ENCODE peak calls at places on chromosomes 16 and 17, in nine cellular contexts. N, O, B, A, G, F, I, V and T are unnamed samples.

GRCh38 chr17:33939959-33940358 is 315.1 kb upstream of the CCL2 start:
- DNase-seq in N (no peak), O (no peak), B (no peak), A (peak), G (no peak), F (no peak), I (no peak), V (no peak), T (no peak)

GRCh38 chr16:3637371-3637923 is 17.0 kb upstream of the DNASE1 start:
- DNase-seq in N (no peak), O (peak), B (no peak), A (peak), G (no peak), F (no peak), I (no peak), V (peak), T (no peak)

GRCh38 chr16:50861926-50862325 is 120.0 kb downstream of the CYLD start:
- DNase-seq in N (no peak), O (peak), B (peak), A (no peak), G (no peak), F (no peak), I (peak), V (peak), T (no peak)

GRCh38 chr17:18159551-18160120 is 24.0 kb upstream of the ALKBH5 start:
- DNase-seq in N (no peak), O (no peak), B (no peak), A (no peak), G (no peak), F (no peak), I (no peak), V (no peak), T (no peak)

GRCh38 chr16:2515180-2515803 is 1.5 kb downstream of the ATP6V0C start:
- DNase-seq in N (no peak), O (no peak), B (no peak), A (peak), G (no peak), F (no peak), I (no peak), V (no peak), T (no peak)

GRCh38 chr17:9050801-9051401 is 29.6 kb downstream of the NTN1 start:
- DNase-seq in N (no peak), O (no peak), B (peak), A (no peak), G (no peak), F (no peak), I (no peak), V (no peak), T (no peak)

GRCh38 chr17:79391808-79392233 is 219.0 kb downstream of the RBFOX3 start:
- DNase-seq in N (peak), O (peak), B (peak), A (peak), G (peak), F (peak), I (no peak), V (peak), T (no peak)

GRCh38 chr17:57286372-57287105 is 30.2 kb downstream of the MSI2 start:
- DNase-seq in N (no peak), O (no peak), B (no peak), A (no peak), G (no peak), F (no peak), I (no peak), V (no peak), T (no peak)

GRCh38 chr17:67759355-67760171 is 41.8 kb downstream of the NOL11 start:
- DNase-seq in N (no peak), O (peak), B (no peak), A (no peak), G (no peak), F (peak), I (peak), V (peak), T (no peak)

GRCh38 chr17:34820922-34821321 is 140.3 kb downstream of the CCT6B start:
- DNase-seq in N (no peak), O (no peak), B (peak), A (no peak), G (no peak), F (no peak), I (no peak), V (no peak), T (no peak)

GRCh38 chr17:58082870-58083490 is at the start of gene DYNLL2:
- DNase-seq in N (peak), O (peak), B (peak), A (peak), G (peak), F (peak), I (peak), V (peak), T (peak)

GRCh38 chr17:16932611-16933010 is 39.3 kb downstream of the TNFRSF13B start:
- DNase-seq in N (no peak), O (no peak), B (no peak), A (no peak), G (no peak), F (no peak), I (no peak), V (no peak), T (no peak)

GRCh38 chr17:82536220-82537201 is 17.0 kb downstream of the FOXK2 start:
- DNase-seq in N (no peak), O (peak), B (no peak), A (peak), G (no peak), F (peak), I (no peak), V (peak), T (no peak)

GRCh38 chr17:74558882-74559519 is 8.3 kb downstream of the CD300H start:
- DNase-seq in N (no peak), O (no peak), B (no peak), A (no peak), G (no peak), F (no peak), I (no peak), V (no peak), T (no peak)

GRCh38 chr17:44006581-44007345 is 2.3 kb downstream of the NAGS start:
- DNase-seq in N (peak), O (peak), B (peak), A (peak), G (peak), F (peak), I (peak), V (peak), T (peak)

GRCh38 chr17:17191346-17191792 is 14.8 kb downstream of the PLD6 start:
- DNase-seq in N (no peak), O (peak), B (no peak), A (no peak), G (no peak), F (peak), I (peak), V (peak), T (no peak)

GRCh38 chr17:61127960-61128359 is 271.7 kb upstream of the TBX2 start:
- DNase-seq in N (no peak), O (no peak), B (no peak), A (no peak), G (no peak), F (no peak), I (no peak), V (no peak), T (no peak)

GRCh38 chr16:86573215-86573614 is 5.1 kb upstream of the FOXL1 start:
- DNase-seq in N (no peak), O (no peak), B (no peak), A (no peak), G (no peak), F (no peak), I (no peak), V (no peak), T (no peak)

GRCh38 chr16:73150790-73151189 is 102.9 kb upstream of the ZFHX3 start:
- DNase-seq in N (no peak), O (no peak), B (no peak), A (no peak), G (no peak), F (no peak), I (no peak), V (no peak), T (no peak)

GRCh38 chr17:30831257-30831656 is 509 bp upstream of the ATAD5 start:
- DNase-seq in N (no peak), O (no peak), B (peak), A (no peak), G (no peak), F (no peak), I (no peak), V (peak), T (no peak)

GRCh38 chr17:21299981-21300600 is 15.6 kb downstream of the MAP2K3 start:
- DNase-seq in N (no peak), O (no peak), B (no peak), A (no peak), G (no peak), F (no peak), I (no peak), V (no peak), T (no peak)

GRCh38 chr17:332558-333322 is 19.9 kb downstream of the RPH3AL start:
- DNase-seq in N (no peak), O (peak), B (no peak), A (no peak), G (peak), F (no peak), I (peak), V (peak), T (no peak)

GRCh38 chr17:80762076-80762475 is 217.4 kb downstream of the RPTOR start:
- DNase-seq in N (no peak), O (no peak), B (no peak), A (no peak), G (no peak), F (no peak), I (no peak), V (no peak), T (no peak)

GRCh38 chr16:75099738-75100615 is 16.6 kb downstream of the LDHD start:
- DNase-seq in N (no peak), O (no peak), B (no peak), A (no peak), G (no peak), F (no peak), I (no peak), V (no peak), T (no peak)

GRCh38 chr16:978403-978802 is 3.2 kb upstream of the SOX8 start:
- DNase-seq in N (no peak), O (no peak), B (no peak), A (no peak), G (no peak), F (no peak), I (no peak), V (no peak), T (no peak)

GRCh38 chr17:76925333-76925935 is 57.2 kb downstream of the MGAT5B start:
- DNase-seq in N (no peak), O (no peak), B (no peak), A (no peak), G (no peak), F (no peak), I (no peak), V (no peak), T (no peak)

GRCh38 chr17:46056800-46057304 is 57.8 kb downstream of the STH start:
- DNase-seq in N (no peak), O (peak), B (peak), A (no peak), G (no peak), F (no peak), I (peak), V (peak), T (no peak)

GRCh38 chr17:46770818-46771600 is 47.5 kb downstream of the WNT3 start:
- DNase-seq in N (no peak), O (peak), B (peak), A (peak), G (peak), F (peak), I (no peak), V (peak), T (no peak)

GRCh38 chr17:50845260-50846147 is 10.1 kb downstream of the WFIKKN2 start:
- DNase-seq in N (no peak), O (no peak), B (no peak), A (no peak), G (no peak), F (no peak), I (no peak), V (no peak), T (no peak)
- H3K4me3 ChIP-seq in N (no peak), O (no peak), B (no peak), A (no peak), G (no peak), F (no peak), I (no peak), V (no peak), T (no peak)

GRCh38 chr16:82630219-82630618 is 3.5 kb downstream of the CDH13 start:
- DNase-seq in N (no peak), O (no peak), B (no peak), A (no peak), G (no peak), F (no peak), I (no peak), V (no peak), T (no peak)

GRCh38 chr16:82631701-82632685 is 5.2 kb downstream of the CDH13 start:
- DNase-seq in N (no peak), O (no peak), B (peak), A (no peak), G (no peak), F (no peak), I (no peak), V (no peak), T (no peak)

GRCh38 chr16:82628741-82629140 is 2.0 kb downstream of the CDH13 start:
- DNase-seq in N (no peak), O (no peak), B (no peak), A (no peak), G (no peak), F (no peak), I (no peak), V (no peak), T (no peak)

GRCh38 chr16:82629441-82630027 is 2.8 kb downstream of the CDH13 start:
- DNase-seq in N (no peak), O (peak), B (no peak), A (no peak), G (no peak), F (no peak), I (no peak), V (peak), T (no peak)

GRCh38 chr16:82630688-82631087 is 3.9 kb downstream of the CDH13 start:
- DNase-seq in N (no peak), O (peak), B (no peak), A (no peak), G (no peak), F (no peak), I (no peak), V (peak), T (no peak)
- TF ChIP-seq CTCF in N (peak), O (peak), B (peak), A (no peak), G (peak), F (peak), I (peak), V (peak), T (no peak)

GRCh38 chr17:73268582-73269328 is 7.1 kb upstream of the CPSF4L start:
- DNase-seq in N (no peak), O (no peak), B (no peak), A (no peak), G (no peak), F (no peak), I (no peak), V (no peak), T (no peak)
- H3K4me3 ChIP-seq in N (no peak), O (no peak), B (no peak), A (no peak), G (no peak), F (no peak), I (no peak), V (no peak), T (no peak)

DNA sequence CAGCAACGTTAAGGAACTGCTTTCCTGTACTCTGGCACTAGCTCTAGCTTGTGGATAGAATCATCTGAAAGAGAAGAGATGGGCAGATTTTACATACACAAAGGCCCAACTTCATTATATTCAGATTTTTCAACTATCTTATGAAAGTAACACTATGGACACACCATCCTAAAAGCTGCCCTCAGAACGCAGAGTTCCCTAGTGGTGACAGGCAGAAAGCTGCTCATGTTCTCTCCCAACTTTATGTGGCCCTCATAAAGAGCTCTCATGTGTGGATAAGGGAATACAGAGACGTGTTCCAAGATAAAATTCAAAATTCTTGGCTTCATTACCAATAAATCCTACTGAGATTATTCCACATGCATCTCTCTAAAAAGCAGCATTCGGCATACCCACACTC is 1.5 kb downstream of the CFAP20 start:
- DNase-seq in N (no peak), O (no peak), B (no peak), A (no peak), G (no peak), F (no peak), I (no peak), V (no peak), T (no peak)
- TF ChIP-seq CTCF in N (peak), O (peak), B (no peak), A (no peak), G (no peak), F (peak), I (peak), V (peak), T (peak)

DNA sequence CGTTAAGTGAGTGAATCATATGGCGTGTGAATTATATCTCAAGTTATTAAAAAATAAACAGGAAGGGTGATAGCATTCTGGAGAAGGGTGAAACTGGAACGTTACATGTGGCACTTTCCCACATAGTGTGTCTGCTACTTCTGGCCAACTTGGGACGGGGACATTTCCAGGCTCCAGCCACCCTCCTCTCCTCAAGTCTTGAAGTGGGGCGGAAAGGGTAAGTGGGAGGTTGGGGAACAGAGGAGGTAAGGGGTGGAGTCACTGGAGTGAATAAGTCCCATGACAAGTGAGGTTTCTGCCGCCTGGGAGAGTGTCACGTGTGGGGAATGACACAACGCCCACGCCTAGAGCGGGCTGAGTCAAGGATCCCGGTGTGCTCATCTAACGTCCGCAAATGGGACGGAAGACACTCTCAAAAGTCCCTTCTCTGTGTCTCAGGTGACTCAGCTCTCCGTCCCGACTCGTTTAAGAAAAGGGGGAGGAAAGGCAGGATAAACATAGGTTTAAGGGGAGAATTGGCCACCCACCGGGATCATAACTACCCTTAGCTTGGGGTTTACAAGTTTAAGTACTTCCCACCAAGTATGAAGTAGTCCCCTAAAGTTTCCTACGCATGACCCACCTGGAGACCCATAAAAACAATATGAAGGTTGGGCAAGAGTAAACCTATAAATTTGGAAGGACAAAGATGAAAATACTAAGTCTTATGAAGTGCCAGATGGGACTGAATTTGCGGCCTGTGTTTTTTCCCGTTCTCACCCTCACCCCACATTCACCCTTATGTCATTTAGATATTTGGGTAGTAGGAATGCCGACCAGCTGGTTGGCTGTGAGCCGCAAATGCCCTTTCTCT is 1.2 kb upstream of the SPAG9 start:
- DNase-seq in N (peak), O (peak), B (peak), A (peak), G (peak), F (peak), I (peak), V (peak), T (peak)
- H3K4me3 ChIP-seq in N (peak), O (peak), B (peak), A (peak), G (peak), F (peak), I (peak), V (peak), T (peak)

DNA sequence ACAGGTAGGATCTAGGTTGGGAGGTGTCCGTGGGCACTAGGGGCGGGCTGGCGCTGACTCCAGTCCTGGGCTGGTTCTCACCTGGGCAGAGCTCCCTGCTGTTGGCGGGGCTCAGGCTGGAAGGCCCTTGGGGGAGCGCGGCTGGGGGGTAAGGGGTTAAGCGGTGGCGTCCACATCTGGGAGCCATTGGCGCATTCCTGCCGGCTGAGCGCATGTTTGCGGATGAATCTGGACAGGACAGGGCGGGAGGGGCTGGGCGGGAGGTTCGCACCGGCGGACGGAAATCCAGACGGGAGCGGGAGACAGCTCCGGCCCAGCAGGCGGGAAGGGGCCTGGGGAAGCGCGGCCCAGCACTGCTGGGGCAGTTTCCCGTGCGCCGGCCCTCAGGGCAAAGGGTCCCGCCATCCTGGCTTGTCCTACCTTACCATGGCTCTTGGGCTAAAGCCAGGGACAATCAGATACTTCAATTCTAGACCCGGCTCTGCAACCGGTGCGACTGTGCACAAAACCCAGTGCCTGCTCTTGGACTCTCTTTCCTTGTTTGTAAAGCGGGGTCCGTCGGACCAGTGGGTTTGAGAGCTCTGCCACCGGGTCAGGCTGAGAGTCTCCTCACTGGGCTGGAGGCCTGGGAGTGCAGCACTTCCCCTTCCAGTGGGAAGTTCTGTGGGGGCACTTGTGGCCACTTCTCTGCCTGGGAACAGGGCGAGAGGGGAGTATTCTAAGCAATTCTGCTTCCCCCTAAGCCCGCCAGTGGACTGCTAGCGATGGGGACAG is 7.8 kb downstream of the RARA start:
- DNase-seq in N (no peak), O (peak), B (peak), A (peak), G (no peak), F (peak), I (no peak), V (peak), T (no peak)
- TF ChIP-seq CTCF in N (no peak), O (no peak), B (no peak), A (no peak), G (no peak), F (no peak), I (no peak), V (no peak), T (no peak)